ENCODE peak calls at places on chromosome 14, in seven cellular contexts. A is neuronal stem cell, S is hepatocyte, K is pancreas, H is colonic mucosa, C is psoas muscle, T is adrenal gland. I is an unnamed sample. For H3K4me1 and H3K36me3, the result is how much of the 10 kb centered on the place peaks cover.

GRCh38 chr14:22502551-22502950 is 86.5 kb downstream of the DAD1 start:
- DNase-seq in A (no peak), S (no peak), K (no peak), H (no peak), C (no peak), T (no peak), I (no peak)

GRCh38 chr14:68439741-68440140 is 353.1 kb downstream of the ZFP36L1 start:
- DNase-seq in A (no peak), S (no peak), K (no peak), H (no peak), C (no peak), T (no peak), I (no peak)

GRCh38 chr14:56659964-56660551 is 80.5 kb downstream of the TMEM260 start:
- DNase-seq in A (peak), S (peak), K (no peak), H (no peak), C (no peak), T (no peak), I (no peak)

GRCh38 chr14:99006271-99006670 is 265.7 kb downstream of the BCL11B start:
- DNase-seq in A (no peak), S (no peak), K (no peak), H (no peak), C (no peak), T (no peak), I (no peak)

GRCh38 chr14:89849931-89850330 is 104.6 kb downstream of the EFCAB11 start:
- DNase-seq in A (no peak), S (no peak), K (no peak), H (no peak), C (no peak), T (no peak), I (no peak)

GRCh38 chr14:50003213-50004021 is 110.5 kb downstream of the ARF6 start:
- DNase-seq in A (peak), S (peak), K (peak), H (peak), C (peak), T (peak), I (peak)

GRCh38 chr14:68594737-68595380 is 198.0 kb downstream of the ZFP36L1 start:
- DNase-seq in A (no peak), S (no peak), K (no peak), H (no peak), C (no peak), T (no peak), I (no peak)

GRCh38 chr14:93708311-93708734 is 80.0 kb downstream of the PRIMA1 start:
- DNase-seq in A (no peak), S (no peak), K (no peak), H (no peak), C (no peak), T (no peak), I (peak)

GRCh38 chr14:50308363-50308762 is 3.7 kb downstream of the L2HGDH start:
- DNase-seq in A (no peak), S (no peak), K (no peak), H (no peak), C (no peak), T (no peak), I (no peak)

GRCh38 chr14:50399251-50400032 is 2.8 kb upstream of the CDKL1 start:
- DNase-seq in A (no peak), S (peak), K (no peak), H (peak), C (no peak), T (no peak), I (no peak)

GRCh38 chr14:69464829-69465228 is 19.7 kb upstream of the PLEKHD1 start:
- DNase-seq in A (no peak), S (no peak), K (no peak), H (no peak), C (no peak), T (no peak), I (no peak)

GRCh38 chr14:71371711-71372396 is 464.6 kb downstream of the PCNX1 start:
- DNase-seq in A (no peak), S (peak), K (no peak), H (no peak), C (no peak), T (no peak), I (no peak)

DNA sequence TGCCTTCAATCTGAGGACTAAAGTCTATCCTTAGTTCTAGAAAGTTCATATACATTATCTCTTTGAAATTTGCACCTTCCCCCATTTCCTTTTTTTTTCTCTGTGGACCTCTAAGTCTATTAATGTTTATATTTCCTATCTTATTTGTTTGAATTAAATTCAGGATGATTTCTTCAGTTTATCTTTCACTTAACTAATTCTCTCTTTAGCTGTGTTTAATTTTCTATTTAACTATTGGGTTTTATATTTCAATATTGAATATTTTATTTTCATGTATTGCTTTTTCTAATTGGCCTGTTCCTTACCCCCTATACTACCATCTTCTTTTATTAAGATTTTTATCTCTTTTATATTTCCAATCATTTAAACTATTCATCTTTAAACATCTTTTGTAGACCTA is 9.5 kb downstream of the PLEKHG3 start:
- DNase-seq in A (no peak), S (no peak), K (no peak), H (no peak), C (no peak), T (no peak), I (no peak)
- H3K4me1 ChIP-seq in A (under half), S (under half), K (under half), H (under half), C (under half), T (under half), I (under half)

DNA sequence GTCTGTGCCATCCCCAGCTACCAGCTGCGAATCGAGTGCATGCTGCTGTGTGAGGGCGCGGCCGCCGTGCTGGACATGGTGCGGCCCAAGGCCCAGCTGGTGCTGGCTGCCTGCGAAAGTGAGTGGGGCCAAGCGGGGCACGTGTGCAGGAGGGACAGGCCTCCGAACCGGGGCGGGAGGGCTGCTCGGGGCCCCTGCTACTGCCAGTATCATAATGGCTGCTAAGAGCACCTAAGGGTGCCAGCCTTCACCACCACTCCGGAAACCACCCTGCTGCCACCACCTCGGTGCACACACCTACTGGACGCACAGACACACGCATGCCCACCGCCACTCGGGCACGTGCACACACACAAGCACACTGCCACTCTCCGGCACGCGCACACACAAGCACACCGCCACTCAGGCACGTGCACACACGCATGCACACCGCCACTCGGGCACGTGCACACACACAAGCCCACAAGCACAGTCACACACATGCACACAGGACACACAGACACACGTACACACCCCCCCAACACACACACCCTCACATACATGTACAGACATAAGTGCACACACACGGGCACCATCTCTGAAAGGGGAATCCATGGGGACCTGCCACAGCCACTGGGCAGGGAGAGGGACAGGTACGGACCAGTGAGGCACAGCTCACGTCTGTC is 13.8 kb upstream of the ADSS1 start:
- DNase-seq in A (no peak), S (no peak), K (no peak), H (no peak), C (no peak), T (no peak), I (no peak)
- H3K36me3 ChIP-seq in A (half or more), S (under half), K (under half), H (under half), C (under half), T (half or more), I (under half)

GRCh38 chr14:96176275-96176674 is 28.4 kb upstream of the BDKRB2 start:
- DNase-seq in A (no peak), S (no peak), K (no peak), H (no peak), C (no peak), T (no peak), I (no peak)

GRCh38 chr14:96176811-96177211 is 27.8 kb upstream of the BDKRB2 start:
- DNase-seq in A (no peak), S (no peak), K (no peak), H (no peak), C (peak), T (no peak), I (peak)

GRCh38 chr14:96177766-96178377 is 26.8 kb upstream of the BDKRB2 start:
- DNase-seq in A (no peak), S (peak), K (no peak), H (no peak), C (no peak), T (no peak), I (no peak)

GRCh38 chr14:96170961-96171592 is 33.6 kb upstream of the BDKRB2 start:
- DNase-seq in A (no peak), S (no peak), K (no peak), H (no peak), C (no peak), T (peak), I (no peak)

DNA sequence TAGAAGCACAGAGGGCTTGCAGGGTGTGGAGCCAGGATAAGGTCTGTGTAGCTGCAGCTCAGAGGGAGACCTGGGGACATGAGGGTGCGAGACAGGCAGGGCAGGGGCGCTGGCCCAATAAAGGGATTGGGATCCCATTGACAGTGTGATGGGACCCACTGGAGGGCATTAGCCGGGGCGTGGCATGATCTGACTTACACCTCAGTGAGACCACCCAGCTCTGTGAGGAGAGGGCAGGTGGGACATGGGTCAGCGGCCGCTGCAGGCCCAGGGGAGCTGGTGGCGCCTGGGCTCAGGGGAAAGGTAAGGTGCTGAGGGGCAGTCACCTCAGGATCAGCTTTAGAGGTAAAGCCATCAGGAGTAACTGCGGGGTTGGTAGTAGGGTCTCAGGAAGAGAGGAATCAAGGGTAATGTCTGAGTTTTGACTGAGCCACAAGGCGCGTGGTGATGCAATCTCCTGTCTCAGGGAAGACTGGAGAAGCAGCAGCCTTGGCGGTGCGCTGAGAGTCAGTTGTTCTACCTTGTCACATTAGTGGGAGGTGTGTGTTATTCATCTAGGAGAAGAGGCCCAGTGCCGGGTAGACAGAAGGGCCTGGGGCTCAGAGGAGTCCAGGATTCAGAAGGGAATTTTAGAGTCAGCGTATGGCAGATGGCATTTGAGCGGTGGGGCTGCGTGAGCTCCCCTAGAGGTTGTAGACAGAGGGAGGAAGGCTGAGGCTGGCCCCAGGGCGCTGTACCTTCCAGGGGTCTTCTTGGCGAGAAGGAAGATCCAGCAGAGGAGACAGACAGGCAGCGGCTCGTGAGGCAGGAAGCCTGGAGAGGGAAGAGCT is 30.8 kb upstream of the BDKRB2 start:
- DNase-seq in A (no peak), S (no peak), K (no peak), H (no peak), C (no peak), T (no peak), I (no peak)
- H3K27ac ChIP-seq in A (no peak), S (no peak), K (no peak), H (no peak), C (no peak), T (no peak), I (no peak)

DNA sequence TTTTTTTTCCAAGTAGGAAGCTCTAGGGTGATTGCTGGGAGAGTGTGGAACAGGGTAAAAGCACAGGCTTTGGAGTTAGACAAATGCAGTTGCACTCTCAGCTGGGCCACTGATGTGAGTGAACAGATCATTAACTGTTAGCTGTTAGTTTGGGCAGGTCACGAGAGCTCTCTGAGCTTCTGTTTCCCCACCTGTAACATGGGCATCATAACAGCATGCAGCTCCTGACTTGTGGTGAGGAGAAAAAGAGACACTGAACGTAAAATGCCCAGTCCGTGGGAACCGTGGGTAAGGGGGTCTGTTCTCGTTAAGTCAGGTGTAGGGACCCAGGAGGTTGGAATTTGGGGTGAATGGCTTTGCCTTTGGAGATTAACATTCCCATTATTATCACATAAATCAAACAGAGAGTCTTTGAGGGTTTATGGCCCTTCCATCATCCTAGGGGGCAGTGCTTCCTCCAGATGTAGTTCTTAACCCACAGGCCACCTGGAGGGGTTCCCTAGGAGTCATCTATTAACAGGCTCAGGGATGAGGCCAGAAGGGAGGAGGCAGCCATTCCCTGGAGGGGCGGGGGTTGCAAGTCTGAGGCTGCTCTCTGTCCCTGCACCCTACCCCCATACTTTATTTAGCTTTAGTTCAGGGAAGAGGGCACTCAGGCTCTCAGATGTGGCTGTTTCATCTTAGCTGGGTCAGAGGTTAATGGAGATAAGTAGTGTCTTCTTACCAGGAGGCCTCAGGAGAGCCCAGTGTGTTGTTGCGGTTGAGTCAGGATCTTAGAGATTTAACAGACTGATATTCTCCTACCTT is 135.3 kb downstream of the DACT1 start:
- DNase-seq in A (no peak), S (peak), K (no peak), H (no peak), C (no peak), T (no peak), I (no peak)
- H3K4me1 ChIP-seq in A (under half), S (under half), K (under half), H (under half), C (under half), T (under half), I (under half)

GRCh38 chr14:75527449-75528163 is 5.3 kb downstream of the BATF start:
- DNase-seq in A (no peak), S (no peak), K (no peak), H (no peak), C (no peak), T (no peak), I (no peak)
- H3K36me3 ChIP-seq in A (under half), S (under half), K (under half), H (under half), C (under half), T (under half), I (under half)